ENCODE peak calls at places on chromosomes 1 and 21, in four cellular contexts. W is Peyer's patch, M is mammary epithelial cell, T is right cardiac atrium. Y is an unnamed sample.

GRCh38 chr1:211313392-211313791 is 13.2 kb upstream of the TRAF5 start:
- DNase-seq in W (peak; percentile 22), M (no peak), T (no peak), Y (no peak)

GRCh38 chr1:42173961-42174715 is 9.6 kb upstream of the GUCA2A start:
- DNase-seq in W (no peak), M (peak; percentile 94), T (no peak), Y (no peak)

GRCh38 chr1:203324103-203325003 is 19.0 kb downstream of the BTG2 start:
- DNase-seq in W (peak; percentile 63), M (no peak), T (peak; percentile 71), Y (peak; percentile 14)

GRCh38 chr1:198018529-198018928 is 101.4 kb downstream of the LHX9 start:
- DNase-seq in W (no peak), M (peak; percentile 99), T (no peak), Y (no peak)

GRCh38 chr1:195328102-195328501 is 1280.1 kb downstream of the KCNT2 start:
- DNase-seq in W (no peak), M (no peak), T (no peak), Y (no peak)

GRCh38 chr1:35925741-35926140 is 5.2 kb upstream of the AGO3 start:
- DNase-seq in W (no peak), M (no peak), T (peak; percentile 83), Y (no peak)

GRCh38 chr1:78095618-78096416 is 50.1 kb downstream of the GIPC2 start:
- DNase-seq in W (no peak), M (peak; percentile 79), T (no peak), Y (no peak)

GRCh38 chr1:198909973-198910372 is 271.1 kb downstream of the PTPRC start:
- DNase-seq in W (no peak), M (no peak), T (no peak), Y (no peak)

GRCh38 chr1:102799496-102799895 is 308.8 kb downstream of the COL11A1 start:
- DNase-seq in W (no peak), M (no peak), T (no peak), Y (no peak)

GRCh38 chr1:10685196-10685850 is 111.1 kb downstream of the CASZ1 start:
- DNase-seq in W (no peak), M (no peak), T (no peak), Y (no peak)

GRCh38 chr1:119551218-119551617 is 44.2 kb downstream of the HSD3B1 start:
- DNase-seq in W (no peak), M (no peak), T (no peak), Y (no peak)

GRCh38 chr1:55071477-55071876 is 32.1 kb downstream of the PCSK9 start:
- DNase-seq in W (no peak), M (peak; percentile 46), T (no peak), Y (no peak)

GRCh38 chr1:81414417-81415087 is 386.2 kb upstream of the ADGRL2 start:
- DNase-seq in W (peak; percentile 90), M (no peak), T (peak; percentile 91), Y (no peak)

GRCh38 chr1:187018291-187018690 is 189.5 kb downstream of the PLA2G4A start:
- DNase-seq in W (no peak), M (no peak), T (no peak), Y (no peak)

GRCh38 chr1:237814319-237814924 is 76.3 kb downstream of the ZP4 start:
- DNase-seq in W (no peak), M (no peak), T (no peak), Y (no peak)

GRCh38 chr1:232183802-232184201 is 446.1 kb downstream of the SIPA1L2 start:
- DNase-seq in W (no peak), M (no peak), T (no peak), Y (no peak)

GRCh38 chr1:214187152-214187900 is 93.6 kb upstream of the SMYD2 start:
- DNase-seq in W (no peak), M (no peak), T (peak; percentile 27), Y (no peak)

GRCh38 chr1:48710318-48710717 is 66.4 kb downstream of the BEND5 start:
- DNase-seq in W (no peak), M (no peak), T (no peak), Y (no peak)

GRCh38 chr21:43029785-43030184 is 45.9 kb downstream of the CBS start:
- DNase-seq in W (no peak), M (no peak), T (no peak), Y (no peak)

GRCh38 chr1:211742272-211742671 is 66.9 kb upstream of the NEK2 start:
- DNase-seq in W (no peak), M (no peak), T (no peak), Y (no peak)

GRCh38 chr1:230857822-230858221 is 10.5 kb downstream of the C1orf198 start:
- DNase-seq in W (no peak), M (no peak), T (no peak), Y (no peak)

GRCh38 chr1:70906790-70907189 is 140.8 kb downstream of the PTGER3 start:
- DNase-seq in W (no peak), M (no peak), T (no peak), Y (no peak)

GRCh38 chr1:246769306-246769705 is 45.1 kb downstream of the SCCPDH start:
- DNase-seq in W (no peak), M (peak; percentile 66), T (peak; percentile 84), Y (no peak)

GRCh38 chr1:25022361-25023189 is 92.5 kb upstream of the RUNX3 start:
- DNase-seq in W (peak; percentile 98), M (peak; percentile 97), T (peak; percentile 81), Y (peak; percentile 99)

GRCh38 chr1:170077926-170078325 is 3.4 kb upstream of the KIFAP3 start:
- DNase-seq in W (no peak), M (no peak), T (no peak), Y (no peak)

GRCh38 chr1:201850053-201850397 is 21.1 kb downstream of the IPO9 start:
- DNase-seq in W (no peak), M (peak; percentile 75), T (peak; percentile 72), Y (no peak)

GRCh38 chr1:175757381-175758015 is 14.1 kb upstream of the TNR start:
- DNase-seq in W (peak; percentile 51), M (peak; percentile 13), T (peak; percentile 63), Y (no peak)

GRCh38 chr1:85394130-85394529 is 70.8 kb downstream of the DDAH1 start:
- DNase-seq in W (no peak), M (no peak), T (no peak), Y (no peak)

GRCh38 chr1:185244015-185244747 is 72.9 kb downstream of the IVNS1ABP start:
- DNase-seq in W (no peak), M (peak; percentile 85), T (no peak), Y (no peak)

GRCh38 chr1:117312453-117313138 is 54.7 kb upstream of the MAN1A2 start:
- DNase-seq in W (peak; percentile 53), M (peak; percentile 37), T (no peak), Y (no peak)

GRCh38 chr1:153922076-153922837 is 515 bp downstream of the GATAD2B start:
- DNase-seq in W (peak; percentile 75), M (peak; percentile 74), T (peak; percentile 75), Y (no peak)

GRCh38 chr1:47326271-47326670 is 7.3 kb upstream of the CMPK1 start:
- DNase-seq in W (no peak), M (no peak), T (no peak), Y (no peak)

GRCh38 chr1:36285450-36286101 is 20.6 kb upstream of the SH3D21 start:
- DNase-seq in W (peak; percentile 87), M (peak; percentile 68), T (no peak), Y (peak; percentile 51)

GRCh38 chr1:114340906-114341698 is 169.9 kb downstream of the TRIM33 start:
- DNase-seq in W (peak; percentile 54), M (no peak), T (no peak), Y (peak; percentile 86)

GRCh38 chr1:66240491-66241484 is 293.2 kb upstream of the SGIP1 start:
- DNase-seq in W (no peak), M (no peak), T (no peak), Y (no peak)
- H3K4me1 ChIP-seq in W (no peaks in the 10 kb centered on the region), M (peaks cover 11% of the 10 kb centered on the region), T (no peaks in the 10 kb centered on the region), Y (peaks cover 11% of the 10 kb centered on the region)

DNA sequence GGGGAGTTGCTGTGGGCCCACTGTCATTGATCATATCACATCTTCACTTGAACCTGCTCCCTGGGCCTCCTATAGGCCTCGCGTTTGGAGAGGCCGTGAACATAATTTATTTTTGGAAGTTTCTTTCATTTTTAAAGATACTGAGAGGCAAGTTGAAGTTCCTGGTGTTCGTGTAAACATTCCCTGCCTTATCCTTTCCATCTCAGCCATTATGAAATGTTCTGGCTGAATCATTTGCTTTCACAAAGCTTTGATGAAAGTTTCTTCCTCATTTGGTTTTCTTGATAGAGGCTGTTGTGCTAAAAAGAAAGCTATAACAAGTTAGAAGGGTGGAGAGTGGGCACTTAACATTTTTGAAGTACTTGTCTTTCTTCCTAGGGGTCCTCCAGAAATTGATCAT is 15.5 kb downstream of the CAMTA1 start:
- DNase-seq in W (no peak), M (no peak), T (no peak), Y (no peak)
- H3K4me1 ChIP-seq in W (no peaks in the 10 kb centered on the region), M (peaks cover 17% of the 10 kb centered on the region), T (peaks cover 17% of the 10 kb centered on the region), Y (peaks cover 11% of the 10 kb centered on the region)

GRCh38 chr1:178263341-178263740 is 169.4 kb downstream of the RASAL2 start:
- DNase-seq in W (no peak), M (no peak), T (no peak), Y (no peak)

GRCh38 chr1:178266619-178267066 is 172.7 kb downstream of the RASAL2 start:
- DNase-seq in W (no peak), M (no peak), T (no peak), Y (no peak)

GRCh38 chr1:178258521-178258920 is 164.6 kb downstream of the RASAL2 start:
- DNase-seq in W (no peak), M (no peak), T (no peak), Y (no peak)

GRCh38 chr1:178267646-178268094 is 173.8 kb downstream of the RASAL2 start:
- DNase-seq in W (no peak), M (peak; percentile 44), T (no peak), Y (no peak)

DNA sequence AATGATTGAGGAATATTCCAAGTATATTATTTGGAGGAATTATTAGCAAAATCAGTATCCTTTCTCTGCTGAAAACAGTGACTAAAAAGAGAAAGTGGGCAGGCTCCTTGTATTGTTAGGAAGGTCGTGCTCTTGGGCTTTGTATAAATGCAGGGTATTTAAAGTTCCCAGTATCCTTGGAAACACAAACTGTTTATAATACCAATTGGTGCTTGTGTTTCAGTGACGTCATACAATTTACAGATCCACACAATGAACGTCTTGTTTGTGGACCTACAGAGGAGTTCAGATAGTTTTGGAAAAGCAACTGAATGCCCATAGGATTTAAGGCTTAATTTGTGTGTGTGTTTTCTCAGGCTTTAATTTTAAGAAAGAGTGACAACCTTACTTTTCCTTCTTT is 168.2 kb downstream of the RASAL2 start:
- DNase-seq in W (no peak), M (peak; percentile 84), T (no peak), Y (no peak)
- H3K4me1 ChIP-seq in W (no peaks in the 10 kb centered on the region), M (peaks cover 8% of the 10 kb centered on the region), T (peaks cover 3% of the 10 kb centered on the region), Y (no peaks in the 10 kb centered on the region)

GRCh38 chr1:182680901-182681300 is 3.5 kb downstream of the RGS8 start:
- DNase-seq in W (no peak), M (peak; percentile 49), T (no peak), Y (no peak)

GRCh38 chr1:182679684-182680083 is 4.7 kb downstream of the RGS8 start:
- DNase-seq in W (no peak), M (no peak), T (no peak), Y (no peak)

GRCh38 chr1:182681516-182681915 is 2.9 kb downstream of the RGS8 start:
- DNase-seq in W (no peak), M (no peak), T (no peak), Y (no peak)

GRCh38 chr1:182682898-182683501 is 1.4 kb downstream of the RGS8 start:
- DNase-seq in W (no peak), M (no peak), T (no peak), Y (no peak)

DNA sequence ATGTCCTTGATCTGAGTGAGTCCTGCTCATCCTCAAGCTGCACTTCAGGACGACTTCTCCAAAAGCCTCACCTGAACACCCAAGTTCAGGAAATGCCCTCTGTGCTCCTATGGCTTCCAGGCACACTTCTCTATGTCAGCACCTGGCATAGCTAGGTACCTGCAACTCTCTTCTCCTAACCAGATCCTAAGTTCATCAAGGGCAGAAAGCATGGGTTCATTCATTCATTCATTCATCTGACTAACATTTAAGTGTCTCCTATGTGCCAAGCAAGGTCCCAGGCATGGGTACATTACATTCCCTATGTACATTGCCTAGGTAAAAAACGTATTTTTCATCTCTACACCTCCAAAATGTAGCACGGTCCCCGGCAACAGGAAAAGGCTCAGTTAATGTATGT is 4.0 kb downstream of the RGS8 start:
- DNase-seq in W (no peak), M (no peak), T (no peak), Y (no peak)
- H3K4me1 ChIP-seq in W (peaks cover 3% of the 10 kb centered on the region), M (peaks cover 14% of the 10 kb centered on the region), T (peaks cover 8% of the 10 kb centered on the region), Y (no peaks in the 10 kb centered on the region)